ENCODE peak calls at places on chromosomes 11 and 22, in six cellular contexts. K is AML-193; W is activated CD4-positive, alpha-beta memory T cell treated with anti-CD3 and anti-CD28 coated beads, Interleukin-2, amount 10 ng/mL, durations not matched to agents 7 days and 5 days; Y is midbrain; S is HT1080; Q is EH. O is an unnamed sample.

GRCh38 chr11:122226810-122227379 is 110.9 kb upstream of the BLID start:
- DNase-seq in Y (no peak), W (no peak), S (no peak), Q (peak), K (no peak), O (no peak)

GRCh38 chr11:62682518-62682917 is 3.6 kb upstream of the UBXN1 start:
- DNase-seq in W (no peak), Q (no peak), Y (no peak), S (no peak), K (no peak), O (no peak)

GRCh38 chr11:33646629-33647028 is 54.0 kb downstream of the C11orf91 start:
- DNase-seq in S (no peak), K (no peak), W (no peak), Q (peak), Y (no peak), O (no peak)

GRCh38 chr22:22802346-22802970 is 85.2 kb upstream of the IGLL5 start:
- DNase-seq in Q (no peak), S (no peak), K (no peak), Y (no peak), W (peak), O (peak)

GRCh38 chr11:92879086-92879485 is 90.4 kb upstream of the MTNR1B start:
- DNase-seq in K (no peak), S (no peak), W (no peak), Y (no peak), Q (no peak), O (no peak)

GRCh38 chr11:59901306-59901705 is 22.7 kb downstream of the OOSP3 start:
- DNase-seq in K (no peak), Y (no peak), Q (peak), W (no peak), S (peak), O (no peak)

GRCh38 chr22:32809786-32810185 is 8.3 kb downstream of the TIMP3 start:
- DNase-seq in Q (no peak), Y (no peak), W (no peak), S (no peak), K (no peak), O (no peak)

GRCh38 chr11:45994421-45995341 is 72.2 kb downstream of the LARGE2 start:
- DNase-seq in S (no peak), Q (no peak), Y (no peak), K (no peak), W (no peak), O (no peak)

GRCh38 chr11:67031791-67032561 is 9.0 kb downstream of the SYT12 start:
- DNase-seq in W (no peak), K (no peak), Y (no peak), Q (peak), S (peak), O (no peak)

GRCh38 chr11:72425053-72425980 is 9.0 kb downstream of the CLPB start:
- DNase-seq in K (peak), Y (no peak), S (no peak), W (no peak), Q (no peak), O (no peak)

GRCh38 chr22:22984967-22985366 is 85.4 kb upstream of the GNAZ start:
- DNase-seq in K (no peak), Q (no peak), W (no peak), S (no peak), Y (no peak), O (no peak)

O was measured in H1.